ENCODE peak calls at places on chromosomes 11 and 22, in nine cellular contexts. T is nucleus accumbens; K is GM13977; A is EL; S is AG09309; Q is activated naive CD4-positive, alpha-beta T cell treated with anti-CD3 and anti-CD28 coated beads, Interleukin-2, amount 50 U/mL, for 16 hours; M is HEK293T; J is H9; U is DMS 273 treated with DMSO at 0.1 percent for 48 hours. N is an unnamed sample.

GRCh38 chr22:41344189-41344788 is 37.5 kb upstream of the TEF start:
- DNase-seq in T (no peak), K (no peak), A (no peak), S (no peak), Q (no peak), M (no peak), J (no peak), U (no peak), N (no peak)

GRCh38 chr11:87859583-87859982 is 315.7 kb downstream of the RAB38 start:
- DNase-seq in T (no peak), K (no peak), A (no peak), S (no peak), Q (no peak), M (no peak), J (no peak), U (no peak), N (no peak)

GRCh38 chr11:68264741-68265540 is 6.8 kb downstream of the C11orf24 start:
- DNase-seq in T (no peak), K (no peak), A (no peak), S (no peak), Q (no peak), M (no peak), J (peak), U (no peak), N (no peak)

GRCh38 chr11:126049159-126049558 is 13.5 kb downstream of the CDON start:
- DNase-seq in T (no peak), K (no peak), A (no peak), S (no peak), Q (no peak), M (no peak), J (no peak), U (no peak), N (no peak)

GRCh38 chr11:85854212-85854556 is 999 bp upstream of the CCDC83 start:
- DNase-seq in T (no peak), K (no peak), A (no peak), S (no peak), Q (no peak), M (no peak), J (no peak), U (no peak), N (no peak)

GRCh38 chr11:100759856-100760255 is 72.8 kb downstream of the ARHGAP42 start:
- DNase-seq in T (no peak), K (no peak), A (no peak), S (no peak), Q (no peak), M (no peak), J (no peak), U (no peak), N (no peak)

GRCh38 chr11:125995313-125995712 is 49.5 kb downstream of the VSIG10L2 start:
- DNase-seq in T (peak), K (peak), A (no peak), S (no peak), Q (peak), M (no peak), J (no peak), U (no peak), N (peak)

GRCh38 chr22:42961815-42962214 is 53.1 kb downstream of the PACSIN2 start:
- DNase-seq in T (no peak), K (no peak), A (no peak), S (no peak), Q (no peak), M (no peak), J (no peak), U (no peak), N (no peak)

GRCh38 chr11:115653926-115654325 is 149.7 kb upstream of the CADM1 start:
- DNase-seq in T (no peak), K (no peak), A (peak), S (peak), Q (no peak), M (peak), J (no peak), U (no peak), N (no peak)

GRCh38 chr11:60657880-60658279 is 41.5 kb upstream of the MS4A8 start:
- DNase-seq in T (no peak), K (no peak), A (no peak), S (no peak), Q (no peak), M (no peak), J (no peak), U (no peak), N (peak)

GRCh38 chr11:721913-722811 is 16.1 kb downstream of the EPS8L2 start:
- DNase-seq in T (no peak), K (peak), A (no peak), S (no peak), Q (peak), M (no peak), J (peak), U (no peak), N (no peak)

GRCh38 chr11:112179601-112180000 is 4.3 kb downstream of the BCO2 start:
- DNase-seq in T (peak), K (no peak), A (no peak), S (no peak), Q (no peak), M (no peak), J (no peak), U (no peak), N (no peak)

GRCh38 chr11:92880391-92880790 is 89.1 kb upstream of the MTNR1B start:
- DNase-seq in T (no peak), K (no peak), A (peak), S (peak), Q (no peak), M (no peak), J (no peak), U (no peak), N (no peak)

GRCh38 chr11:76577199-76577920 is 93.2 kb downstream of the LRRC32 start:
- DNase-seq in T (no peak), K (no peak), A (peak), S (peak), Q (no peak), M (no peak), J (no peak), U (no peak), N (no peak)

GRCh38 chr11:82315093-82315492 is 418.6 kb downstream of the FAM181B start:
- DNase-seq in T (no peak), K (peak), A (no peak), S (no peak), Q (no peak), M (peak), J (peak), U (no peak), N (peak)

GRCh38 chr22:27220349-27220748 is 563.0 kb downstream of the MIAT start:
- DNase-seq in T (peak), K (no peak), A (peak), S (peak), Q (no peak), M (no peak), J (no peak), U (no peak), N (no peak)

GRCh38 chr11:73230931-73231330 is 12.8 kb downstream of the P2RY2 start:
- DNase-seq in T (no peak), K (no peak), A (no peak), S (no peak), Q (no peak), M (no peak), J (no peak), U (no peak), N (no peak)

GRCh38 chr11:60130496-60130895 is 42.0 kb downstream of the MS4A2 start:
- DNase-seq in T (no peak), K (peak), A (peak), S (no peak), Q (no peak), M (peak), J (peak), U (no peak), N (peak)

GRCh38 chr11:94025695-94026394 is 4.7 kb downstream of the HEPHL1 start:
- DNase-seq in T (no peak), K (no peak), A (no peak), S (no peak), Q (no peak), M (no peak), J (no peak), U (no peak), N (no peak)

GRCh38 chr22:45579806-45580702 is 77.4 kb downstream of the FBLN1 start:
- DNase-seq in T (no peak), K (no peak), A (no peak), S (no peak), Q (no peak), M (no peak), J (no peak), U (no peak), N (no peak)

GRCh38 chr11:103926990-103927389 is 109.5 kb upstream of the DDI1 start:
- DNase-seq in T (no peak), K (no peak), A (no peak), S (no peak), Q (no peak), M (no peak), J (no peak), U (no peak), N (no peak)

GRCh38 chr11:64144587-64145295 is 21.2 kb downstream of the MACROD1 start:
- DNase-seq in T (no peak), K (no peak), A (no peak), S (no peak), Q (no peak), M (no peak), J (no peak), U (no peak), N (no peak)

GRCh38 chr11:32960553-32961164 is 55.0 kb upstream of the DEPDC7 start:
- DNase-seq in T (no peak), K (peak), A (peak), S (peak), Q (no peak), M (peak), J (no peak), U (no peak), N (peak)

N was measured in cerebellar cortex.